ENCODE peak calls at places on chromosomes 13 and 19, in nine cellular contexts. One of them, this sample, is unnamed.

GRCh38 chr13:39945226-39945625 is 289.8 kb downstream of the COG6 start:
- DNase-seq in BJ: no peak
- DNase-seq in fibroblast of the aortic adventitia: no peak
- DNase-seq in stimulated activated CD4-positive, alpha-beta T cell treated with anti-CD3 and anti-CD28 coated beads, Interleukin-4, amount 100 ng/mL, for 4 hours: no peak
- DNase-seq in fibroblast of the conjunctiva: no peak
- DNase-seq in GM13976: no peak
- DNase-seq in uterus: no peak
- DNase-seq in immature natural killer cell: no peak
- DNase-seq in GM13977: no peak
- DNase-seq in this sample: no peak

GRCh38 chr19:38224014-38224862 is at the start of gene DPF1:
- DNase-seq in BJ: no peak
- DNase-seq in fibroblast of the aortic adventitia: peak
- DNase-seq in stimulated activated CD4-positive, alpha-beta T cell treated with anti-CD3 and anti-CD28 coated beads, Interleukin-4, amount 100 ng/mL, for 4 hours: peak
- DNase-seq in fibroblast of the conjunctiva: no peak
- DNase-seq in GM13976: peak
- DNase-seq in uterus: no peak
- DNase-seq in immature natural killer cell: no peak
- DNase-seq in GM13977: peak
- DNase-seq in this sample: peak

GRCh38 chr19:13723206-13723605 is 41.1 kb upstream of the MRI1 start:
- DNase-seq in BJ: no peak
- DNase-seq in fibroblast of the aortic adventitia: peak
- DNase-seq in stimulated activated CD4-positive, alpha-beta T cell treated with anti-CD3 and anti-CD28 coated beads, Interleukin-4, amount 100 ng/mL, for 4 hours: no peak
- DNase-seq in fibroblast of the conjunctiva: no peak
- DNase-seq in GM13976: no peak
- DNase-seq in uterus: no peak
- DNase-seq in immature natural killer cell: no peak
- DNase-seq in GM13977: no peak
- DNase-seq in this sample: peak

GRCh38 chr19:13843104-13843921 is 33.6 kb upstream of the NANOS3 start:
- DNase-seq in BJ: no peak
- DNase-seq in fibroblast of the aortic adventitia: peak
- DNase-seq in stimulated activated CD4-positive, alpha-beta T cell treated with anti-CD3 and anti-CD28 coated beads, Interleukin-4, amount 100 ng/mL, for 4 hours: no peak
- DNase-seq in fibroblast of the conjunctiva: no peak
- DNase-seq in GM13976: no peak
- DNase-seq in uterus: peak
- DNase-seq in immature natural killer cell: no peak
- DNase-seq in GM13977: no peak
- DNase-seq in this sample: peak

GRCh38 chr19:45716314-45717130 is 14.2 kb downstream of the FBXO46 start:
- DNase-seq in BJ: no peak
- DNase-seq in fibroblast of the aortic adventitia: peak
- DNase-seq in stimulated activated CD4-positive, alpha-beta T cell treated with anti-CD3 and anti-CD28 coated beads, Interleukin-4, amount 100 ng/mL, for 4 hours: peak
- DNase-seq in fibroblast of the conjunctiva: no peak
- DNase-seq in GM13976: no peak
- DNase-seq in uterus: no peak
- DNase-seq in immature natural killer cell: no peak
- DNase-seq in GM13977: no peak
- DNase-seq in this sample: no peak

GRCh38 chr13:59746291-59746962 is 417.3 kb downstream of the DIAPH3 start:
- DNase-seq in BJ: peak
- DNase-seq in fibroblast of the aortic adventitia: peak
- DNase-seq in stimulated activated CD4-positive, alpha-beta T cell treated with anti-CD3 and anti-CD28 coated beads, Interleukin-4, amount 100 ng/mL, for 4 hours: no peak
- DNase-seq in fibroblast of the conjunctiva: no peak
- DNase-seq in GM13976: no peak
- DNase-seq in uterus: no peak
- DNase-seq in immature natural killer cell: no peak
- DNase-seq in GM13977: no peak
- DNase-seq in this sample: peak

GRCh38 chr19:28199323-28199722 is 1013.6 kb downstream of the UQCRFS1 start:
- DNase-seq in BJ: no peak
- DNase-seq in fibroblast of the aortic adventitia: no peak
- DNase-seq in stimulated activated CD4-positive, alpha-beta T cell treated with anti-CD3 and anti-CD28 coated beads, Interleukin-4, amount 100 ng/mL, for 4 hours: no peak
- DNase-seq in fibroblast of the conjunctiva: no peak
- DNase-seq in GM13976: no peak
- DNase-seq in uterus: no peak
- DNase-seq in immature natural killer cell: no peak
- DNase-seq in GM13977: no peak
- DNase-seq in this sample: no peak

GRCh38 chr19:12821761-12822160 is 12.6 kb downstream of the RTBDN start:
- DNase-seq in BJ: no peak
- DNase-seq in fibroblast of the aortic adventitia: no peak
- DNase-seq in stimulated activated CD4-positive, alpha-beta T cell treated with anti-CD3 and anti-CD28 coated beads, Interleukin-4, amount 100 ng/mL, for 4 hours: no peak
- DNase-seq in fibroblast of the conjunctiva: no peak
- DNase-seq in GM13976: no peak
- DNase-seq in uterus: no peak
- DNase-seq in immature natural killer cell: no peak
- DNase-seq in GM13977: no peak
- DNase-seq in this sample: no peak

GRCh38 chr19:48506138-48506733 is 5.4 kb downstream of the LMTK3 start:
- DNase-seq in BJ: no peak
- DNase-seq in fibroblast of the aortic adventitia: peak
- DNase-seq in stimulated activated CD4-positive, alpha-beta T cell treated with anti-CD3 and anti-CD28 coated beads, Interleukin-4, amount 100 ng/mL, for 4 hours: no peak
- DNase-seq in fibroblast of the conjunctiva: peak
- DNase-seq in GM13976: peak
- DNase-seq in uterus: no peak
- DNase-seq in immature natural killer cell: peak
- DNase-seq in GM13977: peak
- DNase-seq in this sample: peak

GRCh38 chr13:113876341-113877148 is 12.7 kb upstream of the GAS6 start:
- DNase-seq in BJ: no peak
- DNase-seq in fibroblast of the aortic adventitia: no peak
- DNase-seq in stimulated activated CD4-positive, alpha-beta T cell treated with anti-CD3 and anti-CD28 coated beads, Interleukin-4, amount 100 ng/mL, for 4 hours: no peak
- DNase-seq in fibroblast of the conjunctiva: no peak
- DNase-seq in GM13976: peak
- DNase-seq in uterus: no peak
- DNase-seq in immature natural killer cell: peak
- DNase-seq in GM13977: peak
- DNase-seq in this sample: no peak

GRCh38 chr13:100341327-100341726 is 247.3 kb downstream of the GGACT start:
- DNase-seq in BJ: no peak
- DNase-seq in fibroblast of the aortic adventitia: no peak
- DNase-seq in stimulated activated CD4-positive, alpha-beta T cell treated with anti-CD3 and anti-CD28 coated beads, Interleukin-4, amount 100 ng/mL, for 4 hours: no peak
- DNase-seq in fibroblast of the conjunctiva: no peak
- DNase-seq in GM13976: no peak
- DNase-seq in uterus: no peak
- DNase-seq in immature natural killer cell: no peak
- DNase-seq in GM13977: no peak
- DNase-seq in this sample: no peak

GRCh38 chr19:45234089-45234869 is 10.9 kb downstream of the EXOC3L2 start:
- DNase-seq in BJ: no peak
- DNase-seq in fibroblast of the aortic adventitia: no peak
- DNase-seq in stimulated activated CD4-positive, alpha-beta T cell treated with anti-CD3 and anti-CD28 coated beads, Interleukin-4, amount 100 ng/mL, for 4 hours: no peak
- DNase-seq in fibroblast of the conjunctiva: no peak
- DNase-seq in GM13976: no peak
- DNase-seq in uterus: no peak
- DNase-seq in immature natural killer cell: no peak
- DNase-seq in GM13977: no peak
- DNase-seq in this sample: no peak

GRCh38 chr19:4557186-4557970 is 2.1 kb downstream of the SEMA6B start:
- DNase-seq in BJ: no peak
- DNase-seq in fibroblast of the aortic adventitia: no peak
- DNase-seq in stimulated activated CD4-positive, alpha-beta T cell treated with anti-CD3 and anti-CD28 coated beads, Interleukin-4, amount 100 ng/mL, for 4 hours: no peak
- DNase-seq in fibroblast of the conjunctiva: no peak
- DNase-seq in GM13976: no peak
- DNase-seq in uterus: no peak
- DNase-seq in immature natural killer cell: no peak
- DNase-seq in GM13977: no peak
- DNase-seq in this sample: no peak

GRCh38 chr13:35190241-35190640 is 248.2 kb downstream of the NBEA start:
- DNase-seq in BJ: peak
- DNase-seq in fibroblast of the aortic adventitia: no peak
- DNase-seq in stimulated activated CD4-positive, alpha-beta T cell treated with anti-CD3 and anti-CD28 coated beads, Interleukin-4, amount 100 ng/mL, for 4 hours: no peak
- DNase-seq in fibroblast of the conjunctiva: peak
- DNase-seq in GM13976: no peak
- DNase-seq in uterus: no peak
- DNase-seq in immature natural killer cell: no peak
- DNase-seq in GM13977: no peak
- DNase-seq in this sample: peak

GRCh38 chr19:48274173-48274572 is 4.3 kb downstream of the ZNF114 start:
- DNase-seq in BJ: no peak
- DNase-seq in fibroblast of the aortic adventitia: no peak
- DNase-seq in stimulated activated CD4-positive, alpha-beta T cell treated with anti-CD3 and anti-CD28 coated beads, Interleukin-4, amount 100 ng/mL, for 4 hours: no peak
- DNase-seq in fibroblast of the conjunctiva: no peak
- DNase-seq in GM13976: no peak
- DNase-seq in uterus: no peak
- DNase-seq in immature natural killer cell: no peak
- DNase-seq in GM13977: no peak
- DNase-seq in this sample: peak

GRCh38 chr19:40103600-40103999 is 12.9 kb upstream of the ZNF780A start:
- DNase-seq in BJ: no peak
- DNase-seq in fibroblast of the aortic adventitia: no peak
- DNase-seq in stimulated activated CD4-positive, alpha-beta T cell treated with anti-CD3 and anti-CD28 coated beads, Interleukin-4, amount 100 ng/mL, for 4 hours: no peak
- DNase-seq in fibroblast of the conjunctiva: no peak
- DNase-seq in GM13976: no peak
- DNase-seq in uterus: no peak
- DNase-seq in immature natural killer cell: no peak
- DNase-seq in GM13977: no peak
- DNase-seq in this sample: no peak

GRCh38 chr13:39779337-39780270 is 124.1 kb downstream of the COG6 start:
- DNase-seq in BJ: no peak
- DNase-seq in fibroblast of the aortic adventitia: peak
- DNase-seq in stimulated activated CD4-positive, alpha-beta T cell treated with anti-CD3 and anti-CD28 coated beads, Interleukin-4, amount 100 ng/mL, for 4 hours: peak
- DNase-seq in fibroblast of the conjunctiva: no peak
- DNase-seq in GM13976: no peak
- DNase-seq in uterus: no peak
- DNase-seq in immature natural killer cell: no peak
- DNase-seq in GM13977: no peak
- DNase-seq in this sample: peak

GRCh38 chr19:6577410-6578125 is 13.4 kb downstream of the CD70 start:
- DNase-seq in BJ: no peak
- DNase-seq in fibroblast of the aortic adventitia: peak
- DNase-seq in stimulated activated CD4-positive, alpha-beta T cell treated with anti-CD3 and anti-CD28 coated beads, Interleukin-4, amount 100 ng/mL, for 4 hours: no peak
- DNase-seq in fibroblast of the conjunctiva: no peak
- DNase-seq in GM13976: peak
- DNase-seq in uterus: no peak
- DNase-seq in immature natural killer cell: no peak
- DNase-seq in GM13977: peak
- DNase-seq in this sample: no peak

GRCh38 chr13:95626768-95627167 is 17.7 kb downstream of the DZIP1 start:
- DNase-seq in BJ: no peak
- DNase-seq in fibroblast of the aortic adventitia: no peak
- DNase-seq in stimulated activated CD4-positive, alpha-beta T cell treated with anti-CD3 and anti-CD28 coated beads, Interleukin-4, amount 100 ng/mL, for 4 hours: no peak
- DNase-seq in fibroblast of the conjunctiva: no peak
- DNase-seq in GM13976: no peak
- DNase-seq in uterus: no peak
- DNase-seq in immature natural killer cell: no peak
- DNase-seq in GM13977: no peak
- DNase-seq in this sample: no peak